ENCODE peak calls at places on chromosomes 5 and 9, in four cellular contexts. Q, K, J and G are unnamed samples.

GRCh38 chr5:105840800-105841199 is 1829.9 kb downstream of the EFNA5 start:
- DNase-seq in Q (peak; percentile 50), K (no peak), J (no peak), G (no peak)

GRCh38 chr5:170154297-170154696 is 48.6 kb downstream of the FOXI1 start:
- DNase-seq in Q (no peak), K (no peak), J (no peak), G (no peak)

GRCh38 chr9:124654431-124654830 is 116.7 kb downstream of the NR6A1 start:
- DNase-seq in Q (no peak), K (no peak), J (no peak), G (no peak)

GRCh38 chr9:133154097-133154989 is 9.4 kb downstream of the GBGT1 start:
- DNase-seq in Q (no peak), K (no peak), J (no peak), G (no peak)

GRCh38 chr5:155522540-155522939 is 509.0 kb downstream of the KIF4B start:
- DNase-seq in Q (no peak), K (no peak), J (no peak), G (no peak)

GRCh38 chr5:167720201-167720600 is 571.2 kb upstream of the WWC1 start:
- DNase-seq in Q (no peak), K (peak; percentile 67), J (no peak), G (peak; percentile 53)

GRCh38 chr5:133930061-133930823 is 38.2 kb downstream of the C5orf15 start:
- DNase-seq in Q (no peak), K (peak; percentile 56), J (peak; percentile 52), G (peak; percentile 24)

GRCh38 chr5:156094001-156094400 is 233.0 kb upstream of the SGCD start:
- DNase-seq in Q (peak; percentile 23), K (peak; percentile 16), J (no peak), G (no peak)

GRCh38 chr9:116075191-116075590 is 78.4 kb upstream of the PAPPA start:
- DNase-seq in Q (no peak), K (peak; percentile 91), J (no peak), G (peak; percentile 89)

GRCh38 chr9:20402273-20402875 is 219.9 kb downstream of the MLLT3 start:
- DNase-seq in Q (no peak), K (no peak), J (no peak), G (no peak)

GRCh38 chr5:106367281-106367680 is 1303.5 kb downstream of the EFNA5 start:
- DNase-seq in Q (no peak), K (no peak), J (no peak), G (no peak)

GRCh38 chr9:138066049-138066448 is 188.5 kb downstream of the CACNA1B start:
- DNase-seq in Q (no peak), K (no peak), J (no peak), G (no peak)

GRCh38 chr5:3904584-3904983 is 309.0 kb downstream of the IRX1 start:
- DNase-seq in Q (no peak), K (no peak), J (no peak), G (no peak)

GRCh38 chr9:19000133-19000532 is 32.9 kb downstream of the SAXO1 start:
- DNase-seq in Q (no peak), K (no peak), J (no peak), G (no peak)

GRCh38 chr9:97854696-97855485 is 1.9 kb downstream of the FOXE1 start:
- DNase-seq in Q (no peak), K (no peak), J (no peak), G (no peak)

GRCh38 chr5:51632794-51633193 is 249.5 kb downstream of the ISL1 start:
- DNase-seq in Q (no peak), K (peak; percentile 47), J (no peak), G (no peak)

GRCh38 chr9:83935276-83935890 is 14.2 kb upstream of the KIF27 start:
- DNase-seq in Q (no peak), K (peak; percentile 79), J (no peak), G (peak; percentile 58)

GRCh38 chr5:94057217-94057616 is 315.8 kb upstream of the POU5F2 start:
- DNase-seq in Q (no peak), K (no peak), J (no peak), G (no peak)

GRCh38 chr5:157265714-157266285 is at the start of gene CYFIP2:
- DNase-seq in Q (peak; percentile 84), K (peak; percentile 71), J (peak; percentile 87), G (no peak)

GRCh38 chr9:104977580-104977979 is 49.6 kb upstream of the ABCA1 start:
- DNase-seq in Q (no peak), K (no peak), J (no peak), G (no peak)

GRCh38 chr9:21479152-21479702 is 2.9 kb downstream of the IFNE start:
- DNase-seq in Q (no peak), K (no peak), J (no peak), G (no peak)

GRCh38 chr9:114732842-114733241 is 50.9 kb upstream of the TEX48 start:
- DNase-seq in Q (no peak), K (peak; percentile 42), J (no peak), G (no peak)

GRCh38 chr5:160349249-160349965 is 21.0 kb downstream of the C1QTNF2 start:
- DNase-seq in Q (no peak), K (no peak), J (no peak), G (no peak)

GRCh38 chr9:30039712-30040111 is 2344.7 kb upstream of the ACO1 start:
- DNase-seq in Q (no peak), K (no peak), J (no peak), G (no peak)

GRCh38 chr5:89929834-89930233 is 479.7 kb downstream of the CETN3 start:
- DNase-seq in Q (no peak), K (peak; percentile 39), J (no peak), G (peak; percentile 12)

GRCh38 chr9:38287420-38287985 is 105.0 kb upstream of the ALDH1B1 start:
- DNase-seq in Q (no peak), K (no peak), J (no peak), G (no peak)

GRCh38 chr9:94798668-94799067 is 72.2 kb downstream of the AOPEP start:
- DNase-seq in Q (no peak), K (no peak), J (no peak), G (no peak)

GRCh38 chr9:99859395-99859980 is 37.8 kb downstream of the NR4A3 start:
- DNase-seq in Q (no peak), K (peak; percentile 47), J (no peak), G (no peak)

GRCh38 chr5:134586866-134587524 is 45.6 kb downstream of the SAR1B start:
- DNase-seq in Q (peak; percentile 76), K (peak; percentile 90), J (peak; percentile 68), G (peak; percentile 14)

GRCh38 chr9:121827251-121827967 is 176.0 kb downstream of the DAB2IP start:
- DNase-seq in Q (no peak), K (no peak), J (no peak), G (no peak)

GRCh38 chr5:89729623-89730390 is 679.7 kb downstream of the CETN3 start:
- DNase-seq in Q (no peak), K (peak; percentile 12), J (peak; percentile 20), G (no peak)

GRCh38 chr5:41003670-41004376 is 67.3 kb downstream of the MROH2B start:
- DNase-seq in Q (no peak), K (no peak), J (no peak), G (no peak)

GRCh38 chr9:121498487-121499176 is 1.0 kb downstream of the GGTA1 start:
- DNase-seq in Q (no peak), K (peak; percentile 78), J (peak; percentile 15), G (peak; percentile 8)

GRCh38 chr9:133759146-133759900 is 21.2 kb upstream of the SARDH start:
- DNase-seq in Q (peak; percentile 32), K (no peak), J (no peak), G (no peak)

GRCh38 chr9:109781086-109781485 is 1.1 kb downstream of the PALM2AKAP2 start:
- DNase-seq in Q (no peak), K (peak; percentile 69), J (no peak), G (no peak)
- H3K4me3 ChIP-seq in Q (peak overlapping the region; percentile 61), K (peak overlapping the region; percentile 83), J (no peak overlapping the region), G (peak overlapping the region; percentile 82)

GRCh38 chr9:131656356-131657030 is 83.4 kb downstream of the RAPGEF1 start:
- DNase-seq in Q (no peak), K (no peak), J (peak; percentile 77), G (no peak)

GRCh38 chr9:131657456-131657855 is 82.4 kb downstream of the RAPGEF1 start:
- DNase-seq in Q (no peak), K (no peak), J (no peak), G (no peak)

GRCh38 chr9:131657890-131658752 is 81.8 kb downstream of the RAPGEF1 start:
- DNase-seq in Q (no peak), K (peak; percentile 91), J (no peak), G (peak; percentile 81)

GRCh38 chr9:131658753-131659129 is 81.1 kb downstream of the RAPGEF1 start:
- DNase-seq in Q (no peak), K (no peak), J (no peak), G (no peak)

GRCh38 chr9:131657031-131657377 is 82.9 kb downstream of the RAPGEF1 start:
- DNase-seq in Q (no peak), K (no peak), J (no peak), G (no peak)
- H3K4me3 ChIP-seq in Q (no peak overlapping the region), K (no peak overlapping the region), J (no peak overlapping the region), G (no peak overlapping the region)

DNA sequence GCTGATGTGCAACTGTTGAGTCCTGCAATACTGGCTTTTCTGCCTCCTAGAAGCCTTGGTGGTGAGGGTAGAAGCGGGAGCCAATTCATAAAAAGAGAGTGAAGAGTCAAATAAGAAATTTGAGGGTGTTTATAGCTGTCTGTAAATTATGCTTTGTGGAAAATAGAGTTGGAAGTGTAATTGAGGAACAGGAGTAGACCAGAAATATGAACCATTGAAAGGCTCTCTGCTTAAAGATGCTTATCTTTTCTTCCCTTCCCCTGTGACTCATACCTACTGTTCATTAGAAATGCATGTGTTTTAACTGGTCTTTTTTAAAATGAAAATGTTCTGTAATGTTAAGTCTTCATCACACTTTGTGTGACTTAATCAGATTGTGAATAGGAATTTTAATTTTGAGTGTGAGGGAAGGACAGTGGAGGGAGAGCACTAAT is 80.2 kb downstream of the ZCCHC7 start:
- DNase-seq in Q (no peak), K (peak; percentile 56), J (no peak), G (peak; percentile 9)
- H3K4me3 ChIP-seq in Q (no peak overlapping the region), K (no peak overlapping the region), J (no peak overlapping the region), G (no peak overlapping the region)

GRCh38 chr5:72281430-72281763 is 38.6 kb downstream of the MRPS27 start:
- DNase-seq in Q (no peak), K (no peak), J (no peak), G (no peak)

GRCh38 chr5:72280655-72281069 is 39.4 kb downstream of the MRPS27 start:
- DNase-seq in Q (peak; percentile 14), K (peak; percentile 64), J (no peak), G (peak; percentile 36)

GRCh38 chr5:72283358-72283757 is 36.7 kb downstream of the MRPS27 start:
- DNase-seq in Q (no peak), K (peak; percentile 11), J (no peak), G (no peak)

GRCh38 chr5:72282878-72283277 is 37.2 kb downstream of the MRPS27 start:
- DNase-seq in Q (no peak), K (peak; percentile 70), J (no peak), G (no peak)

DNA sequence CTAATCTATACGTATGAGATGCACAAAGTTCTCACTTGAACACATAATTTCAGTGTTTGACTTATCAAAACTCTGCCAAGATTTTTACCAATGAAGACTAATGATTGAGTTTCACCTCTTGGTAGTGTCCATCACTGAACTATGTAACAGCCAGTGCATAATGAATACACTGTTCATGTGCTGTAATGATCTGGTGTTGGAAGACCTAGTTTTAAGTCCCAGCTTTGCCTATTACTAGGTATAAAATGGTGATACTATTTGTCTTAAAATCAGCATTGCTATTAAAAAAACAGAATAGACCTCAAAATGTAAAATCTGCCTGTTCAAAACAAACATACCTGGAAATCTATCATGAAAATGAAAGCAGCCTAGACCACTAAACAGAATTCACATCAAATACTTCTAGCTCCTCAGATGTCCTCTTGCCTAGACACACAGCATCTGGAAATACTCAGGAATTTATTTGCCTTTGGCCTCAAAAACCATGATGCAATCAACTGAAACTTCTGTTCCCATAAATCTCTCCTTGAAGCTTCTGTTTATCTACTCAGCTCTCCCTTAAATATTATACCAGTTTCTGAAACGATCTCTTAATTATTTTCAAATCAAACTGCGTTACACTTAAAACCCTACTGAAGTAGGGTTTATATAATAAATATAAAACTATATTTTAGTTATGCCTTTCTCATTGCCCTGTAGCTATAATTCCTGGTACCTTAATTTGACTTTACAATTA is 38.1 kb downstream of the MRPS27 start:
- DNase-seq in Q (no peak), K (peak; percentile 93), J (no peak), G (peak; percentile 81)
- H3K4me3 ChIP-seq in Q (no peak overlapping the region), K (no peak overlapping the region), J (no peak overlapping the region), G (no peak overlapping the region)